ENCODE peak calls at places on chromosome 21, in eight cellular contexts. H is effector CD4-positive, alpha-beta T cell; Z is stimulated activated CD4-positive, alpha-beta T cell treated with anti-CD3 and anti-CD28 coated beads, Interleukin-12 subunit alpha, Interleukin-12 subunit beta, amount 100 ng/mL, for 4 hours; V is BE2C; O is ecto neural progenitor cell; L is HEK293T; S is fibroblast of mammary gland; A is neural progenitor cell. W is an unnamed sample.

GRCh38 chr21:15204140-15204774 is 139.5 kb upstream of the NRIP1 start:
- DNase-seq in H (no peak), Z (no peak), V (no peak), O (no peak), L (peak), S (no peak), A (no peak), W (no peak)

GRCh38 chr21:32538147-32538792 is 47.1 kb downstream of the TCP10L start:
- DNase-seq in H (no peak), Z (no peak), V (no peak), O (no peak), L (no peak), S (no peak), A (no peak), W (no peak)

GRCh38 chr21:41664881-41665765 is 101.7 kb downstream of the RIPK4 start:
- DNase-seq in H (no peak), Z (no peak), V (no peak), O (no peak), L (no peak), S (peak), A (peak), W (peak)

GRCh38 chr21:42460391-42461184 is 35.4 kb downstream of the RSPH1 start:
- DNase-seq in H (peak), Z (peak), V (peak), O (no peak), L (no peak), S (no peak), A (peak), W (no peak)

GRCh38 chr21:33421713-33422393 is 18.6 kb downstream of the IFNGR2 start:
- DNase-seq in H (no peak), Z (no peak), V (no peak), O (no peak), L (no peak), S (no peak), A (no peak), W (no peak)

GRCh38 chr21:10272216-10272615 is 249.2 kb upstream of the TPTE start:
- DNase-seq in H (no peak), Z (no peak), V (no peak), O (no peak), L (no peak), S (no peak), A (no peak), W (no peak)

GRCh38 chr21:42025392-42026071 is 15.4 kb upstream of the ZBTB21 start:
- DNase-seq in H (no peak), Z (no peak), V (no peak), O (peak), L (no peak), S (peak), A (no peak), W (peak)

GRCh38 chr21:35475768-35476167 is 426.7 kb upstream of the RUNX1 start:
- DNase-seq in H (no peak), Z (no peak), V (no peak), O (no peak), L (no peak), S (peak), A (no peak), W (peak)

GRCh38 chr21:38948377-38948776 is 142.6 kb downstream of the ETS2 start:
- DNase-seq in H (no peak), Z (no peak), V (no peak), O (no peak), L (no peak), S (peak), A (no peak), W (peak)

GRCh38 chr21:42651515-42652401 is 1.7 kb upstream of the PDE9A start:
- DNase-seq in H (no peak), Z (no peak), V (no peak), O (no peak), L (no peak), S (no peak), A (no peak), W (no peak)

GRCh38 chr21:35208810-35209517 is 159.9 kb upstream of the RUNX1 start:
- DNase-seq in H (no peak), Z (no peak), V (no peak), O (no peak), L (no peak), S (peak), A (no peak), W (peak)

GRCh38 chr21:16534408-16535099 is 804.8 kb downstream of the USP25 start:
- DNase-seq in H (no peak), Z (no peak), V (peak), O (no peak), L (peak), S (peak), A (no peak), W (peak)

GRCh38 chr21:33873116-33873515 is 42.5 kb downstream of the ATP5PO start:
- DNase-seq in H (no peak), Z (no peak), V (no peak), O (no peak), L (no peak), S (no peak), A (no peak), W (no peak)

GRCh38 chr21:29077651-29078090 is 4.2 kb upstream of the CCT8 start:
- DNase-seq in H (no peak), Z (no peak), V (no peak), O (no peak), L (no peak), S (peak), A (no peak), W (peak)

GRCh38 chr21:35616090-35616489 is 444.2 kb downstream of the SETD4 start:
- DNase-seq in H (no peak), Z (no peak), V (no peak), O (no peak), L (no peak), S (peak), A (no peak), W (peak)

GRCh38 chr21:27300770-27301169 is 333.9 kb upstream of the ADAMTS5 start:
- DNase-seq in H (no peak), Z (no peak), V (no peak), O (no peak), L (no peak), S (peak), A (no peak), W (peak)

GRCh38 chr21:36555199-36555598 is 75.3 kb upstream of the CLDN14 start:
- DNase-seq in H (no peak), Z (no peak), V (no peak), O (peak), L (no peak), S (no peak), A (no peak), W (no peak)

GRCh38 chr21:38242036-38242435 is 14.8 kb upstream of the KCNJ15 start:
- DNase-seq in H (no peak), Z (no peak), V (no peak), O (no peak), L (no peak), S (no peak), A (no peak), W (no peak)

GRCh38 chr21:17491716-17492414 is 21.0 kb upstream of the CXADR start:
- DNase-seq in H (no peak), Z (no peak), V (no peak), O (no peak), L (no peak), S (peak), A (no peak), W (peak)

GRCh38 chr21:45558044-45558721 is 15.9 kb upstream of the SLC19A1 start:
- DNase-seq in H (no peak), Z (no peak), V (no peak), O (no peak), L (no peak), S (no peak), A (no peak), W (no peak)

GRCh38 chr21:43866233-43866632 is 1.2 kb downstream of the AGPAT3 start:
- DNase-seq in H (peak), Z (peak), V (peak), O (no peak), L (peak), S (peak), A (peak), W (peak)

GRCh38 chr21:41662761-41663160 is 104.1 kb downstream of the RIPK4 start:
- DNase-seq in H (no peak), Z (no peak), V (no peak), O (no peak), L (no peak), S (no peak), A (no peak), W (no peak)

GRCh38 chr21:42154237-42155044 is 64.5 kb upstream of the ABCG1 start:
- DNase-seq in H (no peak), Z (no peak), V (no peak), O (no peak), L (no peak), S (no peak), A (no peak), W (no peak)

GRCh38 chr21:42970946-42971653 is 3.3 kb upstream of the PKNOX1 start:
- DNase-seq in H (no peak), Z (no peak), V (no peak), O (no peak), L (no peak), S (no peak), A (no peak), W (no peak)

GRCh38 chr21:39176312-39176711 is 6.9 kb downstream of the PSMG1 start:
- DNase-seq in H (no peak), Z (no peak), V (no peak), O (no peak), L (no peak), S (peak), A (no peak), W (no peak)

GRCh38 chr21:46110499-46111192 is 12.7 kb downstream of the COL6A2 start:
- DNase-seq in H (no peak), Z (no peak), V (peak), O (peak), L (no peak), S (peak), A (no peak), W (no peak)

GRCh38 chr21:41681336-41681801 is 85.5 kb downstream of the RIPK4 start:
- DNase-seq in H (no peak), Z (no peak), V (no peak), O (no peak), L (no peak), S (no peak), A (no peak), W (no peak)

GRCh38 chr21:14078746-14079375 is 131.9 kb downstream of the LIPI start:
- DNase-seq in H (no peak), Z (no peak), V (no peak), O (no peak), L (no peak), S (no peak), A (no peak), W (no peak)

GRCh38 chr21:44279621-44280260 is 5.9 kb upstream of the AIRE start:
- DNase-seq in H (no peak), Z (no peak), V (no peak), O (no peak), L (no peak), S (no peak), A (no peak), W (no peak)

GRCh38 chr21:42021751-42022430 is 11.7 kb upstream of the ZBTB21 start:
- DNase-seq in H (no peak), Z (no peak), V (no peak), O (peak), L (no peak), S (no peak), A (peak), W (no peak)

GRCh38 chr21:16533692-16534407 is 804.1 kb downstream of the USP25 start:
- DNase-seq in H (no peak), Z (no peak), V (peak), O (no peak), L (no peak), S (peak), A (no peak), W (peak)

GRCh38 chr21:14453339-14453738 is 70.4 kb upstream of the HSPA13 start:
- DNase-seq in H (no peak), Z (no peak), V (no peak), O (no peak), L (no peak), S (no peak), A (no peak), W (no peak)

GRCh38 chr21:32412998-32413504 is 545 bp downstream of the EVA1C start:
- DNase-seq in H (no peak), Z (no peak), V (no peak), O (no peak), L (no peak), S (no peak), A (no peak), W (no peak)

GRCh38 chr21:37337831-37338230 is 28.7 kb upstream of the DYRK1A start:
- DNase-seq in H (no peak), Z (no peak), V (no peak), O (no peak), L (no peak), S (no peak), A (no peak), W (no peak)

GRCh38 chr21:40200962-40201361 is 333.7 kb downstream of the PCP4 start:
- DNase-seq in H (no peak), Z (no peak), V (no peak), O (no peak), L (no peak), S (no peak), A (no peak), W (no peak)